ENCODE peak calls at places on chromosomes 12 and 14, in five cellular contexts. E is fibroblast of mammary gland, Q is AG09319, G is fibroblast of the conjunctiva, R is HL-60. T is an unnamed sample.

GRCh38 chr14:100295376-100296105 is 10.7 kb downstream of the SLC25A29 start:
- DNase-seq in R (no peak), Q (no peak), G (no peak), E (no peak), T (no peak)

GRCh38 chr12:1272132-1272531 is 281.1 kb downstream of the ERC1 start:
- DNase-seq in G (no peak), E (no peak), Q (no peak), R (no peak), T (no peak)

GRCh38 chr12:49260165-49260564 is 4.7 kb upstream of the TUBA1C start:
- DNase-seq in G (peak), Q (peak), E (peak), R (no peak), T (peak)

GRCh38 chr12:32264995-32265394 is 134.4 kb upstream of the FGD4 start:
- DNase-seq in Q (peak), G (peak), E (peak), R (peak), T (peak)

GRCh38 chr12:53078425-53079225 is 565 bp downstream of the SPRYD3 start:
- DNase-seq in Q (no peak), R (no peak), E (peak), G (no peak), T (no peak)

GRCh38 chr14:105161314-105161713 is 7.3 kb downstream of the JAG2 start:
- DNase-seq in R (no peak), E (no peak), G (no peak), Q (no peak), T (no peak)

GRCh38 chr14:65813760-65814387 is 401.3 kb downstream of the FUT8 start:
- DNase-seq in G (no peak), Q (no peak), R (no peak), E (no peak), T (no peak)

GRCh38 chr14:105879503-105879866 is 353.1 kb downstream of the TMEM121 start:
- DNase-seq in E (no peak), R (no peak), G (no peak), Q (no peak), T (no peak)

GRCh38 chr12:28033538-28033915 is 61.0 kb upstream of the PTHLH start:
- DNase-seq in E (peak), Q (no peak), G (no peak), R (no peak), T (no peak)

GRCh38 chr12:96045566-96045965 is 10.2 kb upstream of the LTA4H start:
- DNase-seq in R (no peak), G (no peak), E (no peak), Q (no peak), T (no peak)

GRCh38 chr12:120820885-120821510 is 83.2 kb downstream of the SPPL3 start:
- DNase-seq in Q (no peak), E (no peak), G (no peak), R (no peak), T (no peak)

GRCh38 chr14:42214981-42215491 is 608.4 kb downstream of the LRFN5 start:
- DNase-seq in R (no peak), Q (peak), G (peak), E (peak), T (peak)

GRCh38 chr12:805022-805632 is 52.7 kb downstream of the WNK1 start:
- DNase-seq in R (no peak), E (no peak), G (no peak), Q (no peak), T (no peak)

GRCh38 chr14:99393059-99393655 is 87.5 kb downstream of the SETD3 start:
- DNase-seq in R (peak), E (peak), Q (no peak), G (no peak), T (no peak)

GRCh38 chr14:99982449-99983250 is 82.6 kb upstream of the EVL start:
- DNase-seq in G (peak), R (peak), E (peak), Q (peak), T (no peak)

GRCh38 chr14:58637391-58638230 is at the start of gene DACT1:
- DNase-seq in G (peak), Q (peak), R (no peak), E (peak), T (peak)

GRCh38 chr12:32240833-32241232 is 134.2 kb downstream of the BICD1 start:
- DNase-seq in E (peak), R (no peak), Q (no peak), G (no peak), T (no peak)

GRCh38 chr12:43981726-43982125 is 145.8 kb downstream of the TMEM117 start:
- DNase-seq in R (no peak), G (no peak), Q (no peak), E (no peak), T (no peak)

GRCh38 chr12:76274699-76275098 is 73.5 kb downstream of the BBS10 start:
- DNase-seq in E (peak), R (no peak), G (no peak), Q (no peak), T (no peak)

GRCh38 chr12:68287106-68287505 is 33.7 kb upstream of the IL22 start:
- DNase-seq in R (no peak), Q (no peak), G (no peak), E (no peak), T (no peak)

GRCh38 chr14:95500201-95500681 is 16.2 kb downstream of the SYNE3 start:
- DNase-seq in G (no peak), E (no peak), R (no peak), Q (no peak), T (no peak)

GRCh38 chr14:58428011-58428807 is 690 bp downstream of the KIAA0586 start:
- DNase-seq in R (peak), E (peak), Q (no peak), G (peak), T (peak)

GRCh38 chr12:2447861-2448260 is 346.9 kb upstream of the FKBP4 start:
- DNase-seq in E (no peak), Q (no peak), G (no peak), R (no peak), T (no peak)

GRCh38 chr14:97074456-97074855 is 277.3 kb downstream of the VRK1 start:
- DNase-seq in G (no peak), E (peak), R (no peak), Q (no peak), T (no peak)

T was measured in AG09309.